ENCODE peak calls at places on chromosome 1, in seven cellular contexts. One of them, this sample, is unnamed.

GRCh38 chr1:32470431-32470830 is 5.6 kb downstream of the ZBTB8B start:
- DNase-seq in Peyer's patch: no peak
- DNase-seq in testis: no peak
- DNase-seq in CD8-positive, alpha-beta T cell: no peak
- DNase-seq in colonic mucosa: no peak
- DNase-seq in tibial artery: no peak
- DNase-seq in fibroblast of pulmonary artery: no peak
- DNase-seq in this sample: no peak

GRCh38 chr1:61092643-61093042 is 10.3 kb downstream of the NFIA start:
- DNase-seq in testis: no peak
- DNase-seq in colonic mucosa: no peak
- DNase-seq in fibroblast of pulmonary artery: no peak
- DNase-seq in CD8-positive, alpha-beta T cell: no peak
- DNase-seq in tibial artery: no peak
- DNase-seq in Peyer's patch: no peak
- DNase-seq in this sample: no peak

GRCh38 chr1:53604291-53604919 is 134.6 kb downstream of the GLIS1 start:
- DNase-seq in Peyer's patch: no peak
- DNase-seq in CD8-positive, alpha-beta T cell: no peak
- DNase-seq in tibial artery: peak
- DNase-seq in colonic mucosa: no peak
- DNase-seq in fibroblast of pulmonary artery: no peak
- DNase-seq in testis: no peak
- DNase-seq in this sample: no peak

GRCh38 chr1:66262233-66262632 is 271.7 kb upstream of the SGIP1 start:
- DNase-seq in tibial artery: no peak
- DNase-seq in colonic mucosa: no peak
- DNase-seq in testis: no peak
- DNase-seq in CD8-positive, alpha-beta T cell: no peak
- DNase-seq in fibroblast of pulmonary artery: peak
- DNase-seq in Peyer's patch: no peak
- DNase-seq in this sample: peak

GRCh38 chr1:30758785-30759380 is 1.3 kb upstream of the LAPTM5 start:
- DNase-seq in CD8-positive, alpha-beta T cell: no peak
- DNase-seq in fibroblast of pulmonary artery: peak
- DNase-seq in colonic mucosa: no peak
- DNase-seq in testis: no peak
- DNase-seq in Peyer's patch: no peak
- DNase-seq in tibial artery: no peak
- DNase-seq in this sample: peak

GRCh38 chr1:225250432-225250831 is 177.4 kb downstream of the LBR start:
- DNase-seq in testis: no peak
- DNase-seq in colonic mucosa: no peak
- DNase-seq in tibial artery: no peak
- DNase-seq in CD8-positive, alpha-beta T cell: no peak
- DNase-seq in Peyer's patch: no peak
- DNase-seq in fibroblast of pulmonary artery: no peak
- DNase-seq in this sample: no peak

GRCh38 chr1:72485786-72486185 is 203.4 kb upstream of the NEGR1 start:
- DNase-seq in Peyer's patch: no peak
- DNase-seq in fibroblast of pulmonary artery: peak
- DNase-seq in tibial artery: no peak
- DNase-seq in CD8-positive, alpha-beta T cell: no peak
- DNase-seq in testis: no peak
- DNase-seq in colonic mucosa: no peak
- DNase-seq in this sample: peak

GRCh38 chr1:235105051-235106043 is 23.3 kb downstream of the TOMM20 start:
- DNase-seq in Peyer's patch: peak
- DNase-seq in fibroblast of pulmonary artery: no peak
- DNase-seq in testis: no peak
- DNase-seq in tibial artery: no peak
- DNase-seq in CD8-positive, alpha-beta T cell: no peak
- DNase-seq in colonic mucosa: no peak
- DNase-seq in this sample: peak

GRCh38 chr1:175530167-175530566 is 213.2 kb downstream of the TNR start:
- DNase-seq in CD8-positive, alpha-beta T cell: no peak
- DNase-seq in Peyer's patch: no peak
- DNase-seq in fibroblast of pulmonary artery: no peak
- DNase-seq in testis: no peak
- DNase-seq in colonic mucosa: no peak
- DNase-seq in tibial artery: no peak
- DNase-seq in this sample: no peak

GRCh38 chr1:223703668-223704013 is 8.7 kb upstream of the CAPN2 start:
- DNase-seq in testis: no peak
- DNase-seq in Peyer's patch: no peak
- DNase-seq in tibial artery: no peak
- DNase-seq in CD8-positive, alpha-beta T cell: no peak
- DNase-seq in fibroblast of pulmonary artery: no peak
- DNase-seq in colonic mucosa: no peak
- DNase-seq in this sample: no peak

GRCh38 chr1:44798481-44799365 is 1.5 kb upstream of the PLK3 start:
- DNase-seq in fibroblast of pulmonary artery: no peak
- DNase-seq in tibial artery: peak
- DNase-seq in testis: no peak
- DNase-seq in colonic mucosa: no peak
- DNase-seq in Peyer's patch: peak
- DNase-seq in CD8-positive, alpha-beta T cell: no peak
- DNase-seq in this sample: no peak

GRCh38 chr1:172095831-172096230 is 254.5 kb downstream of the DNM3 start:
- DNase-seq in testis: no peak
- DNase-seq in tibial artery: no peak
- DNase-seq in colonic mucosa: no peak
- DNase-seq in fibroblast of pulmonary artery: no peak
- DNase-seq in Peyer's patch: no peak
- DNase-seq in CD8-positive, alpha-beta T cell: no peak
- DNase-seq in this sample: no peak

GRCh38 chr1:19036049-19036546 is 79.6 kb upstream of the IFFO2 start:
- DNase-seq in fibroblast of pulmonary artery: no peak
- DNase-seq in Peyer's patch: peak
- DNase-seq in testis: no peak
- DNase-seq in tibial artery: peak
- DNase-seq in colonic mucosa: no peak
- DNase-seq in CD8-positive, alpha-beta T cell: no peak
- DNase-seq in this sample: no peak

GRCh38 chr1:203480525-203481084 is 5.0 kb downstream of the PRELP start:
- DNase-seq in Peyer's patch: peak
- DNase-seq in colonic mucosa: peak
- DNase-seq in tibial artery: peak
- DNase-seq in CD8-positive, alpha-beta T cell: peak
- DNase-seq in testis: peak
- DNase-seq in fibroblast of pulmonary artery: peak
- DNase-seq in this sample: peak

GRCh38 chr1:172531412-172531811 is 1.5 kb upstream of the SUCO start:
- DNase-seq in testis: no peak
- DNase-seq in tibial artery: no peak
- DNase-seq in fibroblast of pulmonary artery: no peak
- DNase-seq in Peyer's patch: no peak
- DNase-seq in CD8-positive, alpha-beta T cell: no peak
- DNase-seq in colonic mucosa: no peak
- DNase-seq in this sample: no peak

GRCh38 chr1:99456536-99456935 is 189.4 kb upstream of the PALMD start:
- DNase-seq in colonic mucosa: no peak
- DNase-seq in Peyer's patch: no peak
- DNase-seq in CD8-positive, alpha-beta T cell: no peak
- DNase-seq in fibroblast of pulmonary artery: peak
- DNase-seq in testis: no peak
- DNase-seq in tibial artery: no peak
- DNase-seq in this sample: peak

GRCh38 chr1:185559684-185560310 is 174.4 kb upstream of the HMCN1 start:
- DNase-seq in Peyer's patch: peak
- DNase-seq in colonic mucosa: peak
- DNase-seq in testis: peak
- DNase-seq in fibroblast of pulmonary artery: peak
- DNase-seq in CD8-positive, alpha-beta T cell: peak
- DNase-seq in tibial artery: no peak
- DNase-seq in this sample: peak

GRCh38 chr1:23433122-23433521 is 8.6 kb upstream of the TCEA3 start:
- DNase-seq in Peyer's patch: no peak
- DNase-seq in tibial artery: no peak
- DNase-seq in CD8-positive, alpha-beta T cell: no peak
- DNase-seq in testis: no peak
- DNase-seq in colonic mucosa: no peak
- DNase-seq in fibroblast of pulmonary artery: no peak
- DNase-seq in this sample: no peak

GRCh38 chr1:41033272-41033671 is 11.7 kb upstream of the SLFNL1 start:
- DNase-seq in colonic mucosa: no peak
- DNase-seq in fibroblast of pulmonary artery: no peak
- DNase-seq in testis: no peak
- DNase-seq in tibial artery: no peak
- DNase-seq in CD8-positive, alpha-beta T cell: no peak
- DNase-seq in Peyer's patch: no peak
- DNase-seq in this sample: no peak

GRCh38 chr1:227343727-227344551 is 25.6 kb upstream of the CDC42BPA start:
- DNase-seq in colonic mucosa: no peak
- DNase-seq in CD8-positive, alpha-beta T cell: no peak
- DNase-seq in fibroblast of pulmonary artery: peak
- DNase-seq in tibial artery: no peak
- DNase-seq in Peyer's patch: no peak
- DNase-seq in testis: no peak
- DNase-seq in this sample: peak

GRCh38 chr1:178573330-178573729 is 60.4 kb downstream of the TEX35 start:
- DNase-seq in CD8-positive, alpha-beta T cell: no peak
- DNase-seq in Peyer's patch: no peak
- DNase-seq in testis: no peak
- DNase-seq in fibroblast of pulmonary artery: no peak
- DNase-seq in tibial artery: no peak
- DNase-seq in colonic mucosa: no peak
- DNase-seq in this sample: no peak

GRCh38 chr1:178571807-178572206 is 58.9 kb downstream of the TEX35 start:
- DNase-seq in testis: no peak
- DNase-seq in tibial artery: no peak
- DNase-seq in Peyer's patch: no peak
- DNase-seq in CD8-positive, alpha-beta T cell: no peak
- DNase-seq in colonic mucosa: no peak
- DNase-seq in fibroblast of pulmonary artery: no peak
- DNase-seq in this sample: no peak

GRCh38 chr1:178575611-178576331 is 62.9 kb downstream of the TEX35 start:
- DNase-seq in CD8-positive, alpha-beta T cell: no peak
- DNase-seq in tibial artery: no peak
- DNase-seq in testis: no peak
- DNase-seq in Peyer's patch: peak
- DNase-seq in fibroblast of pulmonary artery: no peak
- DNase-seq in colonic mucosa: no peak
- DNase-seq in this sample: no peak

GRCh38 chr1:178574345-178574744 is 61.4 kb downstream of the TEX35 start:
- DNase-seq in tibial artery: no peak
- DNase-seq in testis: no peak
- DNase-seq in CD8-positive, alpha-beta T cell: no peak
- DNase-seq in fibroblast of pulmonary artery: no peak
- DNase-seq in colonic mucosa: peak
- DNase-seq in Peyer's patch: no peak
- DNase-seq in this sample: no peak

DNA sequence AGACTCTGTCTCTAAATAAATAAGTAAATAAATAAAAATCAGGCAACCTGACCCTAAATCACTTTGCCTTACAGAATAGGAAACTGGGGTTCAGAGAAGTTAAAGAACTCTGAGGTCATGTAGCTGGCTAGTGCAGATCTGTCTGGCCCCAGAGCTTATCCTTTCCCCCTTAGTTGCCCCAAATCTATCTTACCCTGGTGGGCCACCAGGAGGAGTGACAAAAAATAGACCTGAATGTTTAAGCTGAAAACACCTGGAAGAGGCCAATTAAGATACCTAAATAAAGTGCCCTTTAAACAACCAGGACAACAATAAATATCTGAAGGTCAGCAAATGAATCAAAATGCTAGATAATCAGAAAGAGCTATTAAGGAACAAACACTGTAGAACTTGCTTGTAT is 59.7 kb downstream of the TEX35 start:
- DNase-seq in tibial artery: no peak
- DNase-seq in fibroblast of pulmonary artery: no peak
- DNase-seq in colonic mucosa: no peak
- DNase-seq in CD8-positive, alpha-beta T cell: no peak
- DNase-seq in testis: no peak
- DNase-seq in Peyer's patch: no peak
- DNase-seq in this sample: no peak
- TF ChIP-seq CTCF in tibial artery: no peak
- TF ChIP-seq CTCF in fibroblast of pulmonary artery: no peak
- TF ChIP-seq CTCF in colonic mucosa: no peak
- TF ChIP-seq CTCF in CD8-positive, alpha-beta T cell: no peak
- TF ChIP-seq CTCF in testis: no peak
- TF ChIP-seq CTCF in Peyer's patch: no peak
- TF ChIP-seq CTCF in this sample: no peak

GRCh38 chr1:110339040-110339426 is at the start of gene RBM15:
- DNase-seq in Peyer's patch: peak
- DNase-seq in CD8-positive, alpha-beta T cell: peak
- DNase-seq in testis: peak
- DNase-seq in fibroblast of pulmonary artery: peak
- DNase-seq in tibial artery: peak
- DNase-seq in colonic mucosa: peak
- DNase-seq in this sample: peak
- H3K4me3 ChIP-seq in Peyer's patch: peak
- H3K4me3 ChIP-seq in CD8-positive, alpha-beta T cell: peak
- H3K4me3 ChIP-seq in testis: peak
- H3K4me3 ChIP-seq in fibroblast of pulmonary artery: peak
- H3K4me3 ChIP-seq in tibial artery: peak
- H3K4me3 ChIP-seq in colonic mucosa: peak
- H3K4me3 ChIP-seq in this sample: peak

DNA sequence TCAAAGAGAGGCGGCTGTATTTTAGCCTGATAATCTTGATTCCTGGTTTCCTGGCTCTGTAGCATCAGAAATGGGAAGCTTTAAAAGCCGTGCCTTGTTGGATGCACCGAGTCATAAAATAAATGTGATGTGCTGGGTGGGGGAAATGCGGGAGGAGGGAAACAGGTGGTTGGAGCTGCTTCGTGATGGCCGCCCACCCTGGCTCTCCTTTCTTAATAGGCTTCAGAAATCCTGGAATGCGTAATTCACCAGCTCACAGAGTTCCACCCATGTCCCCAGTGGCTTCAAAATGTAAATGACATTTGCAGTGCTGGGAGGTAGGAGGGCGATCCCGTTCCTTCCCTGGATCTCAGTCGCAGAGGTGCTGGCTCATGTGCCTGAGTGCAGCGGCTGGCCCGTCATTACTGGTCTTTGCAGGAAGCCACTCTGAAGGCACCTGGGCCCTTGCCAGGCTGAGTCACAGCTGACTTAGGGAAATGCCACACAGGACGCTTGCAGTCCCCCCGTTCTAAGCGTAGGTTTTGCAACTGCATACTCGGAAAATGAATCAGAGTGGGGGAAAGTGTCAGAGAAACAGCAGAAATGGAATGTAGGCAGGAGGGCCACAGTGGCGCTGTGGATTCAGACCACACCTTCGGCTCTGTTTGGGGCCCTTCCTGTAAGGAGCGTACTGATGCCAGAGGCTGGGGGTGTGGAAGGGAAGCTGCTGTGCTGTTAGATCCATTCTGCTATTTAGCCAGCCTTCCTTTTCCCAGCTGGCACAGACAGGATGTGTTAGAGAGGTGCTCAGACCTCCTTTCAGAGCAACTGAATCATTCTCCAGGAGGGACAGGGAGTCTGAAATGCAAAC is 37.6 kb downstream of the GALNT2 start:
- DNase-seq in fibroblast of pulmonary artery: peak
- DNase-seq in colonic mucosa: peak
- DNase-seq in CD8-positive, alpha-beta T cell: peak
- DNase-seq in testis: peak
- DNase-seq in tibial artery: peak
- DNase-seq in Peyer's patch: peak
- DNase-seq in this sample: peak
- TF ChIP-seq CTCF in fibroblast of pulmonary artery: peak
- TF ChIP-seq CTCF in colonic mucosa: no peak
- TF ChIP-seq CTCF in CD8-positive, alpha-beta T cell: no peak
- TF ChIP-seq CTCF in testis: no peak
- TF ChIP-seq CTCF in tibial artery: peak
- TF ChIP-seq CTCF in Peyer's patch: no peak
- TF ChIP-seq CTCF in this sample: no peak

GRCh38 chr1:233144434-233144833 is 151.1 kb downstream of the PCNX2 start:
- DNase-seq in Peyer's patch: no peak
- DNase-seq in tibial artery: no peak
- DNase-seq in testis: no peak
- DNase-seq in CD8-positive, alpha-beta T cell: no peak
- DNase-seq in colonic mucosa: no peak
- DNase-seq in fibroblast of pulmonary artery: no peak
- DNase-seq in this sample: no peak
- H3K4me3 ChIP-seq in Peyer's patch: no peak
- H3K4me3 ChIP-seq in tibial artery: no peak
- H3K4me3 ChIP-seq in testis: no peak
- H3K4me3 ChIP-seq in CD8-positive, alpha-beta T cell: no peak
- H3K4me3 ChIP-seq in colonic mucosa: no peak
- H3K4me3 ChIP-seq in fibroblast of pulmonary artery: no peak
- H3K4me3 ChIP-seq in this sample: no peak